ENCODE peak calls at places on chromosomes 3 and 15, in seven cellular contexts. B, M, J, E, Y, W and L are unnamed samples.

GRCh38 chr3:20575153-20575552 is 389.1 kb upstream of the SGO1 start:
- DNase-seq in B (no peak), M (no peak), J (peak), E (peak), Y (peak), W (no peak), L (no peak)

GRCh38 chr15:68416158-68416535 is 15.8 kb downstream of the ITGA11 start:
- DNase-seq in B (no peak), M (no peak), J (no peak), E (no peak), Y (no peak), W (peak), L (no peak)

GRCh38 chr3:78765671-78766485 is 1001.9 kb downstream of the ROBO1 start:
- DNase-seq in B (no peak), M (no peak), J (peak), E (no peak), Y (no peak), W (no peak), L (no peak)

GRCh38 chr15:61198722-61199121 is 30.4 kb downstream of the RORA start:
- DNase-seq in B (no peak), M (no peak), J (no peak), E (no peak), Y (no peak), W (no peak), L (no peak)

GRCh38 chr3:17765819-17766472 is 23.5 kb upstream of the TBC1D5 start:
- DNase-seq in B (no peak), M (no peak), J (no peak), E (no peak), Y (no peak), W (no peak), L (no peak)

GRCh38 chr3:126338796-126339241 is 18.4 kb downstream of the KLF15 start:
- DNase-seq in B (peak), M (no peak), J (no peak), E (no peak), Y (no peak), W (peak), L (no peak)

GRCh38 chr15:90039996-90040395 is 38.9 kb downstream of the ZNF710 start:
- DNase-seq in B (peak), M (no peak), J (no peak), E (no peak), Y (no peak), W (no peak), L (no peak)

GRCh38 chr3:45965281-45966052 is 22.2 kb downstream of the CXCR6 start:
- DNase-seq in B (no peak), M (no peak), J (no peak), E (no peak), Y (no peak), W (no peak), L (no peak)

GRCh38 chr15:92619380-92620101 is 36.0 kb downstream of the FAM174B start:
- DNase-seq in B (no peak), M (no peak), J (peak), E (peak), Y (peak), W (no peak), L (no peak)

GRCh38 chr15:77759896-77760592 is 127.3 kb upstream of the LINGO1 start:
- DNase-seq in B (peak), M (no peak), J (no peak), E (no peak), Y (no peak), W (no peak), L (no peak)

GRCh38 chr15:70974004-70974832 is 81.6 kb downstream of the LRRC49 start:
- DNase-seq in B (no peak), M (peak), J (peak), E (peak), Y (peak), W (no peak), L (no peak)

GRCh38 chr3:53231532-53232511 is 24.0 kb downstream of the TKT start:
- DNase-seq in B (peak), M (no peak), J (no peak), E (no peak), Y (no peak), W (no peak), L (no peak)

GRCh38 chr3:190345878-190346277 is 23.6 kb upstream of the CLDN1 start:
- DNase-seq in B (no peak), M (no peak), J (no peak), E (no peak), Y (no peak), W (no peak), L (no peak)

GRCh38 chr15:36066757-36067156 is 512.7 kb upstream of the CDIN1 start:
- DNase-seq in B (no peak), M (no peak), J (no peak), E (no peak), Y (no peak), W (no peak), L (no peak)

GRCh38 chr3:102336130-102336529 is 98.7 kb upstream of the ZPLD1 start:
- DNase-seq in B (no peak), M (no peak), J (no peak), E (no peak), Y (no peak), W (no peak), L (no peak)

GRCh38 chr3:109851854-109852253 is 514.5 kb upstream of the DPPA4 start:
- DNase-seq in B (no peak), M (no peak), J (no peak), E (no peak), Y (no peak), W (no peak), L (no peak)

GRCh38 chr3:51794202-51794601 is 15.2 kb upstream of the IQCF6 start:
- DNase-seq in B (no peak), M (no peak), J (no peak), E (no peak), Y (no peak), W (no peak), L (no peak)

GRCh38 chr3:65597952-65598413 is 440.7 kb downstream of the MAGI1 start:
- DNase-seq in B (peak), M (no peak), J (no peak), E (no peak), Y (no peak), W (no peak), L (no peak)

GRCh38 chr3:49173116-49173791 is 1.9 kb downstream of the KLHDC8B start:
- DNase-seq in B (peak), M (no peak), J (peak), E (peak), Y (no peak), W (no peak), L (no peak)

GRCh38 chr3:127038923-127039581 is 56.1 kb downstream of the PLXNA1 start:
- DNase-seq in B (no peak), M (no peak), J (no peak), E (no peak), Y (no peak), W (no peak), L (no peak)

GRCh38 chr15:92495468-92495867 is 101.8 kb downstream of the ST8SIA2 start:
- DNase-seq in B (no peak), M (no peak), J (no peak), E (no peak), Y (no peak), W (no peak), L (no peak)

GRCh38 chr3:177195242-177195940 is 1.9 kb downstream of the TBL1XR1 start:
- DNase-seq in B (peak), M (peak), J (no peak), E (peak), Y (no peak), W (no peak), L (no peak)

GRCh38 chr3:193788189-193788946 is 195.4 kb downstream of the OPA1 start:
- DNase-seq in B (peak), M (peak), J (peak), E (peak), Y (no peak), W (peak), L (peak)

GRCh38 chr15:68256675-68257450 is 20.7 kb upstream of the FEM1B start:
- DNase-seq in B (no peak), M (peak), J (peak), E (peak), Y (no peak), W (peak), L (peak)

GRCh38 chr3:192957441-192957951 is 39.8 kb upstream of the MB21D2 start:
- DNase-seq in B (no peak), M (no peak), J (peak), E (peak), Y (peak), W (no peak), L (peak)

GRCh38 chr3:121974601-121975111 is 47.4 kb downstream of the ILDR1 start:
- DNase-seq in B (no peak), M (no peak), J (no peak), E (no peak), Y (no peak), W (no peak), L (no peak)

GRCh38 chr3:126488205-126488604 is 12.5 kb upstream of the ZXDC start:
- DNase-seq in B (no peak), M (no peak), J (no peak), E (no peak), Y (no peak), W (no peak), L (no peak)

GRCh38 chr15:47402829-47403228 is 314.5 kb upstream of the SEMA6D start:
- DNase-seq in B (no peak), M (no peak), J (no peak), E (no peak), Y (no peak), W (no peak), L (no peak)

GRCh38 chr3:124882749-124883148 is 4.4 kb downstream of the ITGB5 start:
- DNase-seq in B (no peak), M (no peak), J (no peak), E (no peak), Y (no peak), W (no peak), L (no peak)

GRCh38 chr3:104005815-104006214 is 1360.9 kb upstream of the ALCAM start:
- DNase-seq in B (no peak), M (no peak), J (no peak), E (no peak), Y (no peak), W (no peak), L (no peak)

GRCh38 chr15:99628374-99629001 is 62.7 kb downstream of the MEF2A start:
- DNase-seq in B (no peak), M (no peak), J (no peak), E (no peak), Y (no peak), W (no peak), L (no peak)

GRCh38 chr3:8621872-8622271 is 22.7 kb downstream of the SSUH2 start:
- DNase-seq in B (no peak), M (no peak), J (peak), E (peak), Y (peak), W (no peak), L (no peak)

GRCh38 chr3:8624612-8625011 is 20.0 kb downstream of the SSUH2 start:
- DNase-seq in B (no peak), M (no peak), J (no peak), E (no peak), Y (no peak), W (peak), L (no peak)

GRCh38 chr3:8621141-8621540 is 23.5 kb downstream of the SSUH2 start:
- DNase-seq in B (no peak), M (no peak), J (no peak), E (no peak), Y (no peak), W (peak), L (no peak)

GRCh38 chr3:8623741-8624140 is 20.9 kb downstream of the SSUH2 start:
- DNase-seq in B (no peak), M (no peak), J (no peak), E (no peak), Y (no peak), W (peak), L (no peak)

DNA sequence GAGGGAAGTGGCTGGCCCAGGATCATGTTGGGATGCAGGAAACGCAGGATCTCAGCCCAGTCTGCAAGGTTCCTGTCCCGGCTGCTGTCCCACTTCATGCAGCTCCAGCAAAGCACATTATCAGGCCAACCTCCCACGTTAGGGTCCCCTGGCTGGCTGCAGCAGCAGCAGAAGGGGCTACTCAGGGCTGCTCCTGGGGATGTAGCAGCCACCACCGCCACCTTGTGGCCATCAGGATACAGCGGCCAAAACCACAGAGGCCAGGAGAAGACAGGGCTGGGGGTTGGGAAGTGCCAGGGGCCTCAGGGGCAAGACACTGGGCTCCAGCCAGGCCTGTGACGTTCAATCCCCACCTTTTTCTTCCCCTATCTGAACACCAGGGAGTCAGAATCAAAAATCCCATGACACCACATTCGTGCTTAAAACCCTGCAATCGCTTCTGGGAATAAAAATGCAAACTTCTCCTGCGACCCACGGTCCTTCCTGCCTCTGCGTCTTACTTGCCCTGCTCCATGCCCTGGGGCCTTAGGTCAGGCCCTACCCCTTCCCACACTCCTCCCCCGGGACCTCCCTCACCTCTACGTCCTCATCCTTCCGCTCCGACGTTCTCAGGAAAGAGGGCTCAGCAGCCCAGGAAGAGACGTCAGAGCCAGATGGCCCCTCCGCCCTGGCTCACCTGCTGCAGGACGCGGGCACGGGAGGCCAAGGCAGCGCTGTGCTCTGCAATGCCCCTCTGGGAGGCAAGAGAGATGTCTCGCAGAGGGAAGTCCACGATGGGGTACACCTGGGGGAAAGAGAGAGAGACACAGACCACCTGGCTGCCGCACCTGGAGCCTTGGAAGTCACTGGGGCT is 21.5 kb downstream of the SSUH2 start:
- DNase-seq in B (peak), M (peak), J (peak), E (peak), Y (peak), W (peak), L (peak)
- TF ChIP-seq CTCF in B (peak), M (peak), J (peak), E (peak), Y (peak), W (peak), L (peak)

DNA sequence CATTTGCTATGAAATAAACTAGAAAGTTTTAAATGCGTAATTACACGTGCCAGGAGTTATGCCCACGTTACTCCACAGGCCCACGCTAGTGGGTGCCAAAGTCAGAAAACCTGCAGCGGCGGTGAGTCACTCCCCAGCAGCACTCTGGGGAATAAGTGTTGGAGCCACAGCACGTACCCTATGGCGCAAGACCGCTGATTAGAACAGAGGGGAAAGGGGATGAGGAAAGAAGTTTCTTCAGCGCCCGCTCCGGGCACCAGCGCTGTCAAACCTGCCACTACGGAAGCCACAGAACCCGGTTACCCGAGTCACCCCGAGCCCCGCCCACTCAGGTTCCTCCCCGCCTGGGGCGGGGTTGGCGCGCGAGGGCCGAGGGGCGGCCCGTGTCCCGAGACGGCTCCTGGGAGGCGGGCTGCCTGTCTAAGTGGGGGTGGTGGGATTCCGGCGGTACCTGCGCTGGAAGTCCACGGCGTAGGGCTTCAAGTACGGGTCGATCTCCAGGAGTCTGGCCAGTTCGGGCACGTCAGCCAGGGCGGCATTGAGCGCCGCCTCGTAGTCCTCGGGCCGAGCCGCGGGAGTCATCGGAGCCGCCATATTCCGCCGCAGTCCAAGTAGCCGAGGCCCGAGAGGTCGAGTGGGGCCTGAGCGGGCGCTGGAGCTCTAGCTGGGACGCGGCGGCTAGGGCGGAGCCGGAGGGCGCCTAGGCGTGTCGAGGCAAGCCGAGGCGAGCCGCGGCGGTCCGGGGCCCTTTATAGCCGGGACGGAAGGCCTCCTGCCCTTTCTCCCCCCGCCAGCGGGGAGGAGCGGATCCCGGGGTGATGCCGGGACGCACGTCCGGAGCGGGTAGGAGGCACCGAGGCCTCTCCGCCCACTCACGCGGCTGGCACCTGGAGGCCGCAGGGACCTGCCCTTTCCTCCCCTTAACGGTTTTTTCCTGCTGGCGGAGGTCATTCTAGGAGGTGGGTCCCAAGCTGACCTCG is at the start of gene GBE1:
- DNase-seq in B (peak), M (peak), J (peak), E (peak), Y (peak), W (peak), L (peak)
- TF ChIP-seq CTCF in B (peak), M (peak), J (peak), E (peak), Y (peak), W (peak), L (no peak)

GRCh38 chr3:72657666-72658065 is 190.6 kb downstream of the SHQ1 start:
- DNase-seq in B (no peak), M (no peak), J (no peak), E (no peak), Y (no peak), W (no peak), L (no peak)
- TF ChIP-seq CTCF in B (no peak), M (no peak), J (no peak), E (no peak), Y (no peak), W (no peak), L (no peak)

GRCh38 chr15:41561777-41562145 is 2.7 kb downstream of the TYRO3 start:
- DNase-seq in B (no peak), M (no peak), J (peak), E (peak), Y (peak), W (no peak), L (no peak)
- TF ChIP-seq CTCF in B (peak), M (no peak), J (peak), E (peak), Y (peak), W (no peak), L (no peak)